ENCODE peak calls at places on chromosomes 2 and 18, in seven cellular contexts. N is CD4-positive, alpha-beta T cell; W is dorsolateral prefrontal cortex; E is pancreas; C is heart left ventricle; V is fibroblast of mammary gland; S is mesothelial cell of epicardium. L is an unnamed sample.

GRCh38 chr2:194203898-194204297 is 1453.1 kb upstream of the SLC39A10 start:
- DNase-seq in N (no peak), W (no peak), E (no peak), C (no peak), V (peak), S (no peak), L (no peak)

GRCh38 chr18:67717800-67718199 is 201.3 kb upstream of the DSEL start:
- DNase-seq in N (no peak), W (no peak), E (no peak), C (no peak), V (no peak), S (no peak), L (no peak)

GRCh38 chr18:7926526-7926925 is 359.4 kb downstream of the PTPRM start:
- DNase-seq in N (no peak), W (no peak), E (peak), C (no peak), V (no peak), S (no peak), L (no peak)

GRCh38 chr18:48541026-48541746 is 2.4 kb downstream of the CTIF start:
- DNase-seq in N (no peak), W (peak), E (peak), C (peak), V (peak), S (peak), L (peak)

GRCh38 chr18:52716926-52717325 is 376.9 kb downstream of the DCC start:
- DNase-seq in N (no peak), W (no peak), E (peak), C (no peak), V (peak), S (no peak), L (no peak)

GRCh38 chr2:197453914-197454398 is 604 bp downstream of the COQ10B start:
- DNase-seq in N (no peak), W (no peak), E (no peak), C (peak), V (peak), S (no peak), L (no peak)

GRCh38 chr2:18719978-18720775 is 130.8 kb upstream of the NT5C1B start:
- DNase-seq in N (no peak), W (no peak), E (no peak), C (no peak), V (peak), S (no peak), L (no peak)

GRCh38 chr2:183428881-183429280 is 304.6 kb downstream of the NUP35 start:
- DNase-seq in N (no peak), W (no peak), E (no peak), C (no peak), V (no peak), S (no peak), L (no peak)

GRCh38 chr2:66729391-66729790 is 294.5 kb downstream of the MEIS1 start:
- DNase-seq in N (no peak), W (no peak), E (no peak), C (no peak), V (peak), S (no peak), L (no peak)

GRCh38 chr2:98376301-98376945 is 30.2 kb downstream of the CNGA3 start:
- DNase-seq in N (no peak), W (no peak), E (no peak), C (no peak), V (no peak), S (no peak), L (no peak)

GRCh38 chr2:126864861-126865260 is 33.8 kb upstream of the TEX51 start:
- DNase-seq in N (no peak), W (no peak), E (no peak), C (no peak), V (no peak), S (no peak), L (no peak)
- TF ChIP-seq CTCF in N (no peak), W (no peak), E (no peak), C (no peak), V (peak), S (no peak), L (no peak)

DNA sequence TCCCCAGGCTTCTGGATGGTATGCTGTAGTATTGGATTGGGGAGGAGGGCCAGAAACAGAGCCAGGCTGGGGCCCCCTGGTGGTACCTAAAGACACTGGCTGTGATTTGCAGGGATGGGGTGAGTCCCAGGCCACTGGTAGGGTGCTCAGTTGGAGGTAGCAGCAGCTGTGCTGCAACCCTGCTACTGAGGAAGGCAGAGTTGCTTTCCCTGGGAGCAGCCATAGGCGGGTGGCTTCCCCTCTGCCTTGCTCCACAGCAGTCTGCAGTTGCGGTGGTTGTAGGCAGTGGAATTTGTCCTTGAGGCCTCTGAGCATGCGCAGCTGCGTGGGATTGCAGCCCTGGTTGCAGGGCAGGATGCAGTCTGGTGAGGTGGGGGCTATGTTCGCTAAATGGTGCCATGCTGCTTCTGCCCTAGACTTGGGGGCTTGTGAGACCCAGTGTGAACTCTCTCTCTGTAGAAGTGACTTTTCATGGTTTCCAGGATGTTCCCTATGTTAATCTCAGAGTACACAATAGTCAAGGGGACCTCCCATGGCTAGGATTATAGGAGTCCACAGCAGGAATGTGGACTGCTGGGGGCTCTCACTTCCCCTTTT is 443.5 kb downstream of the XIRP2 start:
- DNase-seq in N (no peak), W (no peak), E (no peak), C (no peak), V (no peak), S (no peak), L (no peak)
- TF ChIP-seq CTCF in N (no peak), W (no peak), E (no peak), C (no peak), V (peak), S (no peak), L (no peak)

DNA sequence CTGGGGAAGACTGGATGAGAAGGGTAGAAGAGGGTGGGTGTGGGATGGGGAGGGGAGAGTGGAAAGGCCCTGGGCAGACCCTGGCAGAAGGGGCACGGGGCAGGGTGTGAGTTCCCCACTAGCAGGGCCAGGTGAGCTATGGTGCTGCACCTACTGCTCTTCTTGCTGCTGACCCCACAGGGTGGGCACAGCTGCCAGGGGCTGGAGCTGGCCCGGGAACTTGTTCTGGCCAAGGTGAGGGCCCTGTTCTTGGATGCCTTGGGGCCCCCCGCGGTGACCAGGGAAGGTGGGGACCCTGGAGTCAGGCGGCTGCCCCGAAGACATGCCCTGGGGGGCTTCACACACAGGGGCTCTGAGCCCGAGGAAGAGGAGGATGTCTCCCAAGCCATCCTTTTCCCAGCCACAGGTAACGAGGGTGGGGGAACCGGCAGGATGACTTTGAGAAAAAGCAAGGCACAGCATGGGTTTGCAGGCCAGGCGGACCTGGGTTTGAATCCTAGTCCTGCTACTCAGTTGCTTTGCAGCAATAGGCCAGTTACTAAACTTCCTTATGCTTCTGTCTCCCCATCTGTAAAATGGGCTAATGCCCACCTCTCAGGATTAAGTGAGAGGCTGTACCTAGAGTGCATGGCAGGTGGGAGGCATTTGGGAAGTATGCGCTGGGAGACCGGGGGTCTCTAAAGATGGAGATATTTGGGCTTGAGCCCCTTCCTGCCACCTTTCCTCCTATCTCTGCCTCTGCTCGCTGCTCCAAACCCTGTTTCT is at the start of gene INHA:
- DNase-seq in N (no peak), W (no peak), E (no peak), C (no peak), V (no peak), S (no peak), L (no peak)
- TF ChIP-seq CTCF in N (no peak), W (no peak), E (no peak), C (no peak), V (no peak), S (no peak), L (no peak)

DNA sequence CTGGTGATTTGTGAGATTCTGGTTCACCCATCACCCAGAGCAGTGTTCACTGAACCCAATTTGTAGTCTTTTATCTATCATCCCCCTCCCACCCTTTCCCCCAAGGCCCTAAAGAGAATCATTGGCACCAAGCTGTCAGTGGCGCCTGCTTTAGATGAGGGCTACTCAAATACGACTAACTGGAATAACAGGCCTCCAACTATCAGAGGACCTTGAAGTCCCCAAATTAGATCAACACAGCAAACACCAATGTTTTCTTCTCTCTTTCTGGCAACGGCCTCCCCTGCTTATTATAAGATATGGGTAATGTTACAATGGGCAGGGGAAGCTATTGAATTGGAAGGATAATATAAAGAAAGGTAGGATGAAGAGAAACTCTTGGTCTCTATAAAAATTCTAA is 232.3 kb downstream of the SCG2 start:
- DNase-seq in N (no peak), W (no peak), E (peak), C (no peak), V (no peak), S (no peak), L (no peak)
- TF ChIP-seq CTCF in N (no peak), W (no peak), E (no peak), C (no peak), V (no peak), S (no peak), L (no peak)